ENCODE peak calls at places on chromosomes 12 and 14, in four cellular contexts. V, W, S and C are unnamed samples.

GRCh38 chr12:69123909-69124638 is 115.3 kb upstream of the CPSF6 start:
- DNase-seq in V (no peak), W (no peak), S (no peak), C (no peak)

GRCh38 chr14:68566075-68566474 is 226.8 kb downstream of the ZFP36L1 start:
- DNase-seq in V (no peak), W (no peak), S (no peak), C (no peak)

GRCh38 chr12:12562016-12562483 is 613 bp downstream of the DUSP16 start:
- DNase-seq in V (no peak), W (no peak), S (peak), C (no peak)

GRCh38 chr12:44247588-44247987 is 411.7 kb downstream of the TMEM117 start:
- DNase-seq in V (peak), W (no peak), S (peak), C (no peak)

GRCh38 chr14:105882626-105883025 is 356.2 kb downstream of the TMEM121 start:
- DNase-seq in V (no peak), W (peak), S (no peak), C (no peak)

GRCh38 chr12:42143401-42144173 is 1.1 kb downstream of the GXYLT1 start:
- DNase-seq in V (no peak), W (no peak), S (no peak), C (no peak)

GRCh38 chr14:104931771-104932675 is 7.3 kb downstream of the PLD4 start:
- DNase-seq in V (no peak), W (peak), S (peak), C (no peak)

GRCh38 chr12:92141585-92142244 is 3.9 kb downstream of the BTG1 start:
- DNase-seq in V (no peak), W (no peak), S (peak), C (no peak)

GRCh38 chr12:128163096-128163495 is 103.9 kb upstream of the TMEM132C start:
- DNase-seq in V (no peak), W (no peak), S (no peak), C (no peak)

GRCh38 chr12:112172556-112173324 is 47.4 kb downstream of the TRAFD1 start:
- DNase-seq in V (no peak), W (no peak), S (no peak), C (no peak)

GRCh38 chr12:11628353-11628752 is 21.1 kb upstream of the ETV6 start:
- DNase-seq in V (no peak), W (no peak), S (no peak), C (no peak)

GRCh38 chr12:15629761-15630160 is 159.4 kb downstream of the EPS8 start:
- DNase-seq in V (no peak), W (no peak), S (no peak), C (no peak)

GRCh38 chr12:40171501-40171900 is 53.3 kb upstream of the LRRK2 start:
- DNase-seq in V (no peak), W (no peak), S (no peak), C (no peak)

GRCh38 chr12:89162704-89163261 is 189.5 kb downstream of the DUSP6 start:
- DNase-seq in V (no peak), W (peak), S (no peak), C (no peak)

GRCh38 chr12:67681145-67681778 is 32.7 kb downstream of the DYRK2 start:
- DNase-seq in V (no peak), W (no peak), S (no peak), C (no peak)

GRCh38 chr14:72822946-72823611 is 70.8 kb downstream of the DPF3 start:
- DNase-seq in V (no peak), W (no peak), S (no peak), C (no peak)

DNA sequence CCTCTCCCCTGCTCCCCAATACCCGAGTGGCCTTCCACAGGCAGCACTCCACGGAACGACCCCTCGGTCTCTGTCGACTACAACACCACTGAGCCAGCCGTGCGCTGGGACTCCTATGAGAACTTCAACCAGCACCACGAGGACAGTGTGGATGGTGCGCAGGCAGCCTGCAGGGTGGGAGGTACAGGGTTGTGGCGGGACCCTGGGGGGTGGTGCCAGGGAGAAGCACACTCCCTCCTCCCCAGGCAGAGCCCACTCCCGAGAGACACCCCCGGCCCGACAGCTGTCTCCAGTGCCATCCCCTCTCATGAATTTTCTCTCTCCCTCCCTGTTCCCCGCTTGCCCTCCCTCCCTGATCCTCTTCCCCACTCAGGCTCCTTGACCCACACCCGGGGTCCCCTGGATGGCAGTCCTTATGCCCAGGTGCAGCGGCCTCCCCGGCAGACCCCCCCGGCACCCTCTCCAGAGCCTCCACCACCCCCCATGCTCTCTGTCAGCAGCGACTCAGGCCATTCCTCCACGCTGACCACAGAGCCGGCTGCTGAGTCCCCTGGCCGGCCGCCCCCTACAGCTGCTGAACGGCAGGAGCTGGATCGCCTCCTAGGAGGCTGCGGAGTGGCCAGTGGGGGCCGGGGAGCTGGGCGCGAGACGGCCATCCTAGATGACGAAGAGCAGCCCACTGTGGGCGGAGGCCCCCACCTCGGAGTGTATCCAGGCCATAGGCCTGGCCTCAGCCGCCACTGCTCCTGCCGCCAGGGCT is 9.0 kb downstream of the TNS2 start:
- DNase-seq in V (no peak), W (peak), S (no peak), C (no peak)
- TF ChIP-seq POLR2AphosphoS5 in V (no peak), W (no peak), S (no peak), C (no peak)

GRCh38 chr12:24546661-24547060 is 402.2 kb downstream of the BCAT1 start:
- DNase-seq in V (no peak), W (no peak), S (no peak), C (no peak)
- TF ChIP-seq POLR2AphosphoS5 in V (no peak), W (no peak), S (no peak), C (no peak)

GRCh38 chr12:103645202-103645601 is 58.1 kb downstream of the STAB2 start:
- DNase-seq in V (no peak), W (no peak), S (no peak), C (no peak)
- TF ChIP-seq POLR2AphosphoS5 in V (no peak), W (no peak), S (no peak), C (no peak)

GRCh38 chr14:99075061-99075460 is 196.9 kb downstream of the BCL11B start:
- DNase-seq in V (no peak), W (no peak), S (no peak), C (no peak)
- TF ChIP-seq POLR2AphosphoS5 in V (no peak), W (no peak), S (no peak), C (no peak)